ENCODE peak calls at places on chromosomes 3 and 15, in nine cellular contexts. O is Panc1, C is OCI-LY7, V is lung, P is astrocyte of the spinal cord, J is fibroblast of pulmonary artery, Z is right cardiac atrium, D is cardiac fibroblast, G is lower lobe of right lung. M is an unnamed sample.

GRCh38 chr3:42535981-42536784 is 33.7 kb downstream of the VIPR1 start:
- DNase-seq in G (no peak), C (peak; percentile 53), V (no peak), P (no peak), Z (no peak), O (peak; percentile 5), D (peak; percentile 29), J (peak; percentile 52), M (no peak)

GRCh38 chr3:151919446-151919845 is 46.0 kb downstream of the SUCNR1 start:
- DNase-seq in Z (no peak), C (no peak), P (no peak), G (no peak), D (no peak), V (no peak), J (no peak), O (no peak), M (no peak)

GRCh38 chr15:85318048-85318731 is 62.2 kb upstream of the AKAP13 start:
- DNase-seq in G (no peak), V (no peak), D (peak; percentile 80), O (no peak), C (peak; percentile 39), Z (no peak), J (peak; percentile 88), P (peak; percentile 97), M (peak; percentile 62)

GRCh38 chr3:18099611-18100010 is 325.5 kb downstream of the SATB1 start:
- DNase-seq in V (no peak), D (peak; percentile 6), Z (no peak), C (no peak), J (no peak), P (peak; percentile 18), O (no peak), G (no peak), M (no peak)

GRCh38 chr3:30548605-30549004 is 57.8 kb upstream of the TGFBR2 start:
- DNase-seq in Z (no peak), O (no peak), P (no peak), G (no peak), D (no peak), J (no peak), C (peak; percentile 64), V (no peak), M (no peak)

GRCh38 chr3:125207949-125208568 is 4.5 kb downstream of the SLC12A8 start:
- DNase-seq in O (no peak), G (no peak), P (no peak), C (no peak), Z (no peak), D (no peak), V (no peak), J (no peak), M (no peak)

GRCh38 chr3:126543457-126544090 is 15.2 kb downstream of the C3orf22 start:
- DNase-seq in J (no peak), P (no peak), O (no peak), V (no peak), D (no peak), Z (no peak), C (no peak), G (peak; percentile 39), M (no peak)

GRCh38 chr15:25249236-25250010 is 189.4 kb downstream of the UBE3A start:
- DNase-seq in D (no peak), J (no peak), V (no peak), Z (peak; percentile 16), O (no peak), C (no peak), P (no peak), G (no peak), M (peak; percentile 2)

GRCh38 chr3:132318451-132318850 is 1.2 kb downstream of the ACP3 start:
- DNase-seq in D (peak; percentile 29), C (no peak), G (no peak), P (peak; percentile 9), V (no peak), J (peak; percentile 14), Z (no peak), O (no peak), M (no peak)

GRCh38 chr3:58434170-58434507 is 507 bp upstream of the PDHB start:
- DNase-seq in Z (no peak), D (no peak), C (no peak), G (no peak), J (no peak), P (no peak), O (no peak), V (no peak), M (no peak)

GRCh38 chr3:58432905-58433304 is 727 bp downstream of the PDHB start:
- DNase-seq in C (no peak), P (no peak), Z (no peak), O (no peak), V (no peak), D (no peak), J (no peak), G (no peak), M (no peak)

GRCh38 chr3:58433400-58434169 is at the start of gene PDHB:
- DNase-seq in O (peak; percentile 45), C (peak; percentile 93), D (peak; percentile 91), Z (peak; percentile 98), J (peak; percentile 88), G (peak; percentile 94), V (peak; percentile 90), P (peak; percentile 91), M (peak; percentile 90)

GRCh38 chr3:58434990-58435389 is 1.4 kb upstream of the PDHB start:
- DNase-seq in V (no peak), D (peak; percentile 82), J (peak; percentile 78), C (no peak), O (no peak), Z (no peak), G (no peak), P (peak; percentile 41), M (no peak)

DNA sequence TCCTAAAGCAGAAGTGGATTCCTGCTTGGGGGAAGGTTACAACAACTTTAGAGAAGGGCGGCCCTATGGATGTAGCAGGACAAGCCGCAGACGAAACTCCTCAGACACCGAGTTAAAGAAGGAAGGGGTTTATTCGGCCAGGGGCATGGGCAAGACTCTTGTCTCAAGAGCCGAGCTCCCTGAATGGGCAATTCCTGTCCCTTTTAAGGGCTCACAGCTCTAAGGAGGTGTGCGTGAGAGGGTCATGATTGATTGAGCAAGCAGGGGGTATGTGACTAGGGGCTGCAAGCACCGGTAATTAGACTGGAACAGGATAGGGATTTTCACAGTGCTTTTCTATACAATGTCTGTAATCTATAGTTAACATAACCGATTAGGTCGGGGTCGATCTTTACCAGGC is 879 bp upstream of the PDHB start:
- DNase-seq in D (no peak), G (no peak), O (no peak), Z (peak; percentile 44), C (no peak), P (no peak), J (no peak), V (no peak), M (no peak)
- H3K4me3 ChIP-seq in D (no peak overlapping the region), G (no peak overlapping the region), O (no peak overlapping the region), Z (no peak overlapping the region), C (peak overlapping the region; percentile 83), P (no peak overlapping the region), J (no peak overlapping the region), V (no peak overlapping the region), M (no peak overlapping the region)

GRCh38 chr3:187343670-187344069 is 24.5 kb upstream of the RTP4 start:
- DNase-seq in P (no peak), V (no peak), C (no peak), G (no peak), Z (no peak), J (no peak), O (no peak), D (no peak), M (no peak)

GRCh38 chr3:187336322-187336721 is 31.9 kb upstream of the RTP4 start:
- DNase-seq in V (no peak), P (no peak), O (no peak), D (no peak), J (no peak), Z (no peak), C (no peak), G (no peak), M (no peak)

GRCh38 chr3:187340572-187340971 is 27.6 kb upstream of the RTP4 start:
- DNase-seq in V (no peak), G (no peak), C (no peak), O (no peak), Z (no peak), P (no peak), J (no peak), D (no peak), M (no peak)

GRCh38 chr3:187342255-187342654 is 25.9 kb upstream of the RTP4 start:
- DNase-seq in V (no peak), D (no peak), P (no peak), C (no peak), J (no peak), G (no peak), O (no peak), Z (no peak), M (no peak)
- H3K4me3 ChIP-seq in V (no peak overlapping the region), D (no peak overlapping the region), P (no peak overlapping the region), C (no peak overlapping the region), J (no peak overlapping the region), G (no peak overlapping the region), O (no peak overlapping the region), Z (no peak overlapping the region), M (no peak overlapping the region)

GRCh38 chr3:53102601-53103147 is 27.6 kb downstream of the RFT1 start:
- DNase-seq in C (peak; percentile 27), J (no peak), G (no peak), O (no peak), D (no peak), Z (no peak), V (no peak), P (no peak), M (no peak)
- H3K4me3 ChIP-seq in C (no peak overlapping the region), J (no peak overlapping the region), G (no peak overlapping the region), O (no peak overlapping the region), D (no peak overlapping the region), Z (no peak overlapping the region), V (no peak overlapping the region), P (no peak overlapping the region), M (no peak overlapping the region)

GRCh38 chr15:26720546-26720945 is 52.3 kb downstream of the GABRB3 start:
- DNase-seq in J (no peak), V (no peak), Z (no peak), D (no peak), P (no peak), C (no peak), O (no peak), G (no peak), M (no peak)

GRCh38 chr15:26721231-26721630 is 51.6 kb downstream of the GABRB3 start:
- DNase-seq in P (no peak), O (no peak), D (no peak), Z (no peak), J (no peak), C (no peak), V (no peak), G (no peak), M (no peak)

GRCh38 chr15:26729030-26729429 is 43.8 kb downstream of the GABRB3 start:
- DNase-seq in C (no peak), D (no peak), P (no peak), G (no peak), O (no peak), J (no peak), Z (peak; percentile 26), V (no peak), M (no peak)

GRCh38 chr15:26722621-26723160 is 50.2 kb downstream of the GABRB3 start:
- DNase-seq in G (no peak), P (no peak), C (no peak), V (no peak), J (no peak), Z (no peak), D (no peak), O (no peak), M (no peak)

DNA sequence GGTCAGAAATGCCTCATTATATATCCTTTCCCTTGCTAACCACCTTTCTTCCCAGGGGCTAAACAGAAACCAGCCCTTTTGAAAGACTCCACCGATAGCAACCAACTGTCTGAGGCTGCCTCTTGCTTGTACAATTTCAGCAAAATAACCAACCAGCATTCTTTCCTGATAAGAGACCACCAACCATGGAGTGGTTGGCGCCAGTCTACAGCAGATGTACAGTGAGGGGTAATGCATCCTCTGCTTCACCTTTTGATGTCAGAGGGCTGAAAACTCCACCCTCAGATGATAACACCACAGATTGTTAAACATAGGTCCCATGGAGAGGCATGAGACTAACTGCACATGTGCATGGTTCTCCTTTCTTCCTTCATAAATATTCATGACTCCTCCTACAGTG is 48.5 kb downstream of the GABRB3 start:
- DNase-seq in V (no peak), Z (no peak), P (no peak), C (no peak), G (no peak), O (no peak), J (no peak), D (no peak), M (no peak)
- H3K4me3 ChIP-seq in V (no peak overlapping the region), Z (no peak overlapping the region), P (no peak overlapping the region), C (no peak overlapping the region), G (no peak overlapping the region), O (no peak overlapping the region), J (no peak overlapping the region), D (no peak overlapping the region), M (no peak overlapping the region)